ENCODE peak calls at places on chromosome 16, in four cellular contexts. E is K562, L is A549, R is HepG2. G is an unnamed sample.

GRCh38 chr16:80063028-80063767 is 462.7 kb upstream of the MAF start:
- DNase-seq in L (peak), R (no peak), E (no peak), G (no peak)

GRCh38 chr16:3029499-3030127 is 5.8 kb downstream of the THOC6 start:
- DNase-seq in L (no peak), E (peak), R (no peak), G (peak)

GRCh38 chr16:1791943-1792812 is 1.3 kb downstream of the IGFALS start:
- DNase-seq in E (no peak), R (no peak), L (no peak), G (no peak)

GRCh38 chr16:76035689-76036088 is 241.5 kb upstream of the CNTNAP4 start:
- DNase-seq in L (peak), R (no peak), E (no peak), G (peak)

GRCh38 chr16:53041196-53041977 is 11.3 kb downstream of the CHD9NB start:
- DNase-seq in E (no peak), R (peak), L (no peak), G (peak)

GRCh38 chr16:69942099-69942491 is 9.0 kb upstream of the CLEC18A start:
- DNase-seq in R (no peak), L (no peak), E (no peak), G (no peak)

GRCh38 chr16:12120331-12120981 is 143.9 kb downstream of the SNX29 start:
- DNase-seq in E (no peak), L (no peak), R (no peak), G (no peak)

GRCh38 chr16:70711211-70711978 is 25.5 kb upstream of the MTSS2 start:
- DNase-seq in E (no peak), R (peak), L (no peak), G (no peak)

GRCh38 chr16:1108299-1109252 is 12.5 kb upstream of the C1QTNF8 start:
- DNase-seq in E (no peak), R (no peak), L (no peak), G (no peak)

GRCh38 chr16:17612336-17612735 is 141.6 kb upstream of the XYLT1 start:
- DNase-seq in R (no peak), L (no peak), E (no peak), G (no peak)

GRCh38 chr16:11102523-11102898 is 153.5 kb downstream of the SOCS1 start:
- DNase-seq in R (no peak), L (no peak), E (no peak), G (no peak)

GRCh38 chr16:13866073-13866472 is 53.9 kb upstream of the ERCC4 start:
- DNase-seq in R (peak), E (peak), L (peak), G (peak)

GRCh38 chr16:703406-703805 is 2.2 kb downstream of the FBXL16 start:
- DNase-seq in L (no peak), E (no peak), R (no peak), G (no peak)

GRCh38 chr16:3158014-3158497 is 23.2 kb downstream of the ZNF213 start:
- DNase-seq in L (no peak), E (no peak), R (no peak), G (peak)

GRCh38 chr16:75312875-75313274 is 61.5 kb upstream of the BCAR1 start:
- DNase-seq in L (no peak), E (no peak), R (no peak), G (no peak)

GRCh38 chr16:73037331-73037745 is 10.6 kb downstream of the ZFHX3 start:
- DNase-seq in R (no peak), L (no peak), E (no peak), G (no peak)

GRCh38 chr16:1428511-1428910 is 2.4 kb upstream of the PERCC1 start:
- DNase-seq in L (peak), R (no peak), E (peak), G (peak)

GRCh38 chr16:12927591-12927990 is 26.2 kb downstream of the SHISA9 start:
- DNase-seq in E (no peak), R (no peak), L (no peak), G (no peak)

GRCh38 chr16:64983226-64983625 is 138.6 kb downstream of the CDH11 start:
- DNase-seq in L (no peak), E (no peak), R (no peak), G (no peak)

GRCh38 chr16:55502801-55503366 is 6.0 kb upstream of the LPCAT2 start:
- DNase-seq in R (peak), E (no peak), L (peak), G (no peak)

GRCh38 chr16:77555781-77556180 is 120.9 kb upstream of the ADAMTS18 start:
- DNase-seq in E (no peak), R (no peak), L (no peak), G (no peak)

GRCh38 chr16:16857603-16858283 is 478.8 kb downstream of the NPIPA7 start:
- DNase-seq in L (peak), R (peak), E (no peak), G (peak)

GRCh38 chr16:10252155-10252554 is 69.9 kb upstream of the GRIN2A start:
- DNase-seq in L (no peak), E (no peak), R (no peak), G (no peak)

GRCh38 chr16:84819644-84820304 is at the start of gene CRISPLD2:
- DNase-seq in R (peak), E (peak), L (peak), G (peak)
- H3K4me3 ChIP-seq in R (peak), E (peak), L (peak), G (peak)

GRCh38 chr16:59108374-59108773 is 374.3 kb upstream of the GOT2 start:
- DNase-seq in L (peak), R (no peak), E (no peak), G (no peak)
- TF ChIP-seq MAX in L (no peak), R (no peak), E (no peak), G (no peak)

GRCh38 chr16:31010539-31010938 is at the start of gene STX1B:
- DNase-seq in E (peak), L (no peak), R (no peak), G (no peak)
- H3K4me3 ChIP-seq in E (no peak), L (no peak), R (no peak), G (no peak)

GRCh38 chr16:4682616-4683254 is 10.6 kb upstream of the NUDT16L1 start:
- DNase-seq in R (peak), L (peak), E (peak), G (peak)
- TF ChIP-seq MAX in R (no peak), L (no peak), E (no peak), G (no peak)

GRCh38 chr16:49369638-49370219 is 3.9 kb upstream of the C16orf78 start:
- DNase-seq in L (no peak), E (no peak), R (no peak), G (no peak)

GRCh38 chr16:49366669-49367068 is 6.9 kb upstream of the C16orf78 start:
- DNase-seq in L (no peak), E (no peak), R (no peak), G (no peak)

GRCh38 chr16:49362230-49362629 is 11.4 kb upstream of the C16orf78 start:
- DNase-seq in R (no peak), L (no peak), E (no peak), G (no peak)

DNA sequence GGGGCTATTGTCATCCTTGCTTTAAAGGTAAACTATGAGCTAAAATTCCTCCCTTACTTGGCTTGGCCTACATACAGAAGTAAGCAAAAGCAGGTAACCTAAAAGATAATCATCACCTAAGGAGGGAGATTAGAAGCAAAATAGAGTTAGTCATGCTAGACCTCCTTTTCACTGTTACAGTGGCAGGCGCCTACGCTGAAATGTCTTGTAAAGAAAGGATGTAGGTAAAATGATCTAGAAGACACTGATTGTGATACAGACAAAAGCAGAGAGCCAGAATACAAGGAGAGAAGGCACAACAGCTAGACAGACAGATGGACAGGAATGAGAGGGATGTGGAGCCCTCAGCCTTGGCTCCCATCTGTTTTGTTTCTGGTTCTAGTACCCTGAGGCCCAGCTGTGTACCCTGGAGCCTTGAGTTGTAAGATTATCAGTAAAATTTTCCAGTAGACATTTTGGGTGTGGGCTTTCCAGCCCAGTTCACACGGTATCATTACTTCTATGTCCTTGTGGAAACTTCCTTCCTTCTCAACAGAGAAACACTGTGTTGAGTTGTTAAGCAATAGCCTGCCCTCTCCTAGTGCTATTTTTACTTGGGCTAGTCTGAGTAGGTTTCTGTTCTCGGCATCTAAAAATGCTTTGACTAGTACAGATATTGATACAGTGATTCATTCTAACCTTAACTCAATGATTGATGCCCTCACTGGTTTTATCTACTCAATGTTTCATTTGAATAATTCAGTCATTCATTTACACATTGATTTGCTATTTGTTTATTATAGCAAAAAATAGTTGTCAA is 7.7 kb upstream of the C16orf78 start:
- DNase-seq in R (no peak), L (no peak), E (no peak), G (no peak)
- H3K4me3 ChIP-seq in R (no peak), L (no peak), E (no peak), G (no peak)

GRCh38 chr16:85283305-85284050 is 171.2 kb upstream of the CIBAR2 start:
- DNase-seq in E (no peak), L (no peak), R (no peak), G (no peak)
- TF ChIP-seq MAX in E (no peak), L (no peak), R (no peak), G (no peak)

GRCh38 chr16:66598111-66598510 is 6.4 kb upstream of the CMTM3 start:
- DNase-seq in E (no peak), R (no peak), L (no peak), G (no peak)

GRCh38 chr16:66600484-66600883 is 4.0 kb upstream of the CMTM3 start:
- DNase-seq in L (no peak), R (no peak), E (no peak), G (no peak)

GRCh38 chr16:66594739-66595138 is 9.8 kb upstream of the CMTM3 start:
- DNase-seq in L (no peak), R (no peak), E (no peak), G (no peak)

GRCh38 chr16:66599726-66600125 is 4.8 kb upstream of the CMTM3 start:
- DNase-seq in R (no peak), E (no peak), L (no peak), G (no peak)

DNA sequence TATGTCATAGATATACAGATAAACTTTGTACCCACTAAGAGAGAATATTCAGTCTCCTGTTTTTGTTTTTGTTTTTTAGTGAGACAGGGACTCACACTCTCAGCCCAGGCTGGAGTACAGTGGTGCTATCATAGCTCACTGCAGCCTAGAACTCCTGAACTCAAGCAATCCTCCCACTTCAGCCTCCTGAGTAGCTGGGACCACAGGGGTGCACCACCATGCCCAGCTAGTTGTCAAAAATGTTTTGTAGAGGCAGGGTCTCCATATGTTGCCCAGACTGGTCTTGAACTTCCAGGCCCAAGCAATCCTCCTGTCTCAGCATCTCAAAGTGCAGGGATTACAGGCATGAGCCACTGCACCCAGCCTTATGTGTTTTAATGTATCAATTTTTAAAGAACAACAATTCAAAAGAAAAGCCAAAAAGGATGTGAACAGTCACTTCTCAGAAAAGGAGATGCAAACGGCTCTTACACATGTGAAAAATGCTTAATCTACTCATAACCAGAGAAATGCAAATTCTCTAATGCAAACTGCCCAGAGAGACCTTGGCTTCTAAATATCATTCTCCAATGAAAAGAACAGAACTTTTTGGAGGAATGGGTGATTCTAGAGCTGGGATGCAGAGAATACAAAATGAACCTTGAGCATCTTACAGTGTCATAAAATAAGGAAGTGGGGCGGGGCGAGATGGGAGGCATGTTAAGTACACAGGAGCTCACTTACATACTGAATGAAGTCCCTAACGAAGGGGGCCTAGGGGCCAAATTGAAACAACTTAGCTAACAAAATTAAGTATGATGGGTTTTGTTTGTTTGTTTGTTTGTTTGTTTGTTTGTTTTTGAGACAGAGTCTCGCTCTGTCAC is 7.3 kb upstream of the CMTM3 start:
- DNase-seq in E (no peak), L (no peak), R (no peak), G (no peak)
- H3K4me3 ChIP-seq in E (no peak), L (no peak), R (no peak), G (no peak)

DNA sequence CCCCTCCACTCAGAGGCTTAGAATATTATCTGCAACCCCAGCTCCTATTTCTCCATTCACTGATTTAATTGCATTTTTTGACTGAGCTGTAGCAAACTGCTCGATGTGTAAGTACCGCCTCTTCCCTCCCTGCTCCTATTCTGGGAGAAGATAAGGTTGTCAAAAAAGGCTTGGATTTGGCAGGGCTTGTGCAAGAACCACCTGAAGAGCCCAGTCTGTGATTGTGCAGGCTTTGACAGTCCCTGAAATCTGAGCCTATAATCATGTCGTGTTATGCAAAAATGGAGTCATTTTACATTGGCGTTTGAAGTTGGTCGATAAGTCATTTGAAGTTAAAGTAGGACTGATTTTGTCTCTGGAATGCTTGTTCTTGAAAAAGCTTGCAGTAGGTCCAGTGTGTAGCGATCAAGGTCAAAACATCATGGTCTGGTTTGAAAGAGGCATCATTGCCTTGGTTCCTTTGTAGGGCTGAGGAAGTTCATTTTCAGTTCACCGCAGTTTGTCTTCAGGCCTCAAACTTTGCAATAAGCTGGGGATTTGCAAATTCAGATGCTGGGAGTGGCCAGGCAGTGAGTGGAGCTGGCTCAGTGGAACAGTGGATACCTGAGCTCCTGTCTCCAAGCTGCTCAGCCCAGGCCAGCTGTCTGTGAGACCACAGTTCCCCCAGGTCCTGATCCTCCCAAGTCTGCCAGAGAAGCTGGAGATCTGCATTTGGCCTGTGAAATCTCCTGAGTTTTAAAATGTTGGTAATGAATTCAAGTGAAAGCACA is 68.9 kb downstream of the KATNIP start:
- DNase-seq in L (no peak), R (peak), E (no peak), G (no peak)
- TF ChIP-seq MAX in L (no peak), R (no peak), E (no peak), G (no peak)

DNA sequence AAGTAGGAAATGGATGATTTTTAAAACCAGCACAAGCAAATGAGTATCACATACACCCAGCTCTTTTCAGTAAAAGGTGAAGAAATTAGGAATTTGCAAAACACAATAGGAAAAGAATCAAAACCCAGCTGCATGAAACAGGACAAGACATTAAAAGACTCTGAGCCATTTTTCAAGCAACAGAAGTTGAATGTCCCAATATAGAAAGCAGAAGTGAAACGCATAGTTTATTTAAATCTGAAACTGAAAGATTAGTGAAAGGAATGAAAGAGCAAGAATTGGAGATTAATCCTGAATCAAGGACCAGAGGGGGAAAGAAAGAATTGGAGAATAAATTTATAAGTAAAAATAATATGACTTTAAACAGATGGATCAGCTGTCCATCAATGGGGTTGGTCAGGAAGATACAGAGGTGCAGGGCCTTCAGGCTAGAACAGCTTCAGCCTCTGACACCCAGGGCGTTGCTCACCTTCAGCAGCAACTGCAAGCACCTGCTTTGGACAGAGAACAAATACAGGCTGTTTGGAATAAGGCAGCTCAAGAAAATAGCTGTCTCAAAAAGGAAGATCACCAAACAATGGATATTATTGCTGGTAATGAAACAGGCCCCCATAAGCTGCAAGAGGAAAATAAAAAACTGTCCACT is 3.9 kb upstream of the ARHGAP17 start:
- DNase-seq in R (no peak), L (no peak), E (no peak), G (peak)
- H3K4me3 ChIP-seq in R (no peak), L (no peak), E (no peak), G (no peak)

GRCh38 chr16:88634141-88634993 is 4.0 kb upstream of the IL17C start:
- DNase-seq in E (peak), R (no peak), L (no peak), G (peak)
- TF ChIP-seq MAX in E (no peak), R (no peak), L (no peak), G (no peak)